ENCODE peak calls at places on chromosomes 12 and 14, in eight cellular contexts. H, G, F, L, E, C, V and O are unnamed samples.

GRCh38 chr14:37114039-37114438 is 58.4 kb downstream of the SLC25A21 start:
- DNase-seq in H (no peak), G (no peak), C (no peak), E (no peak), L (no peak), V (no peak), F (peak; percentile 58), O (no peak)

GRCh38 chr14:22748691-22749090 is 17.8 kb upstream of the OXA1L start:
- DNase-seq in L (no peak), C (peak; percentile 51), V (no peak), E (no peak), H (no peak), F (no peak), G (no peak), O (no peak)

GRCh38 chr14:102445066-102445465 is 64.5 kb downstream of the ANKRD9 start:
- DNase-seq in H (no peak), C (no peak), F (no peak), V (no peak), L (no peak), G (no peak), E (no peak), O (no peak)

GRCh38 chr12:52335598-52336262 is 14.5 kb upstream of the KRT83 start:
- DNase-seq in V (no peak), G (no peak), H (no peak), L (no peak), E (no peak), C (no peak), F (no peak), O (peak; percentile 94)

GRCh38 chr12:40158592-40159111 is 52.8 kb upstream of the SLC2A13 start:
- DNase-seq in C (no peak), G (no peak), V (no peak), F (peak; percentile 34), H (no peak), L (no peak), E (peak; percentile 12), O (no peak)

GRCh38 chr12:109804820-109805761 is 28.1 kb downstream of the TRPV4 start:
- DNase-seq in H (peak; percentile 82), E (peak; percentile 18), V (peak; percentile 46), G (peak; percentile 55), C (peak; percentile 79), L (peak; percentile 55), F (peak; percentile 82), O (no peak)

GRCh38 chr12:47867496-47867941 is 37.3 kb downstream of the VDR start:
- DNase-seq in G (no peak), E (peak; percentile 84), F (peak; percentile 70), V (no peak), L (no peak), C (no peak), H (no peak), O (no peak)

GRCh38 chr12:62799126-62799736 is 135.7 kb downstream of the PPM1H start:
- DNase-seq in H (peak; percentile 81), V (peak; percentile 32), L (no peak), E (peak; percentile 38), G (peak; percentile 30), F (peak; percentile 56), C (peak; percentile 68), O (peak; percentile 39)

GRCh38 chr12:96606134-96606533 is 116.8 kb downstream of the CFAP54 start:
- DNase-seq in F (no peak), G (no peak), E (no peak), L (no peak), H (no peak), V (no peak), C (no peak), O (no peak)

GRCh38 chr14:88879016-88879415 is 54.6 kb downstream of the TTC8 start:
- DNase-seq in C (no peak), H (no peak), E (peak; percentile 25), G (no peak), V (no peak), F (peak; percentile 42), L (no peak), O (no peak)

GRCh38 chr12:48276621-48277020 is 73.5 kb upstream of the OR10AD1 start:
- DNase-seq in G (no peak), E (no peak), C (no peak), F (no peak), L (no peak), V (no peak), H (no peak), O (no peak)

GRCh38 chr12:560666-561065 is 100.9 kb downstream of the B4GALNT3 start:
- DNase-seq in E (no peak), C (no peak), L (no peak), F (no peak), V (peak; percentile 19), H (no peak), G (no peak), O (peak; percentile 19)

GRCh38 chr12:41013921-41014642 is 174.0 kb upstream of the PDZRN4 start:
- DNase-seq in L (no peak), C (no peak), F (no peak), H (no peak), E (peak; percentile 54), G (no peak), V (no peak), O (no peak)

GRCh38 chr12:129558036-129558435 is 345.8 kb downstream of the TMEM132D start:
- DNase-seq in F (no peak), C (no peak), L (no peak), V (no peak), H (no peak), G (no peak), E (no peak), O (no peak)